ENCODE peak calls at places on chromosomes 6 and 20, in six cellular contexts. C is stimulated activated CD4-positive, alpha-beta T cell treated with anti-CD3 and anti-CD28 coated beads, TNF-alpha, amount 100 ng/mL, for 48 hours; S is HTR-8/SVneo; R is psoas muscle; K is choroid plexus epithelial cell; Z is KBM-7. G is an unnamed sample.
A peak's percentile ranks its signal among the peaks of the same experiment; 100 is the strongest.

GRCh38 chr20:24762371-24762770 is 186.7 kb upstream of the CST7 start:
- DNase-seq in C (no peak), S (no peak), R (no peak), K (no peak), Z (no peak), G (no peak)

GRCh38 chr6:28816909-28817807 is 106.6 kb downstream of the TRIM27 start:
- DNase-seq in C (no peak), S (no peak), R (no peak), K (peak; percentile 76), Z (peak; percentile 94), G (peak; percentile 18)

GRCh38 chr6:36641543-36641942 is 37.0 kb upstream of the CDKN1A start:
- DNase-seq in C (no peak), S (no peak), R (no peak), K (no peak), Z (no peak), G (no peak)

GRCh38 chr6:90103056-90103793 is 193.4 kb downstream of the BACH2 start:
- DNase-seq in C (peak; percentile 19), S (no peak), R (no peak), K (peak; percentile 29), Z (no peak), G (peak; percentile 69)

GRCh38 chr20:59000326-59000725 is 6.7 kb downstream of the CTSZ start:
- DNase-seq in C (no peak), S (no peak), R (peak; percentile 28), K (no peak), Z (no peak), G (no peak)

GRCh38 chr20:32902456-32903420 is 44.0 kb downstream of the EFCAB8 start:
- DNase-seq in C (peak; percentile 49), S (peak; percentile 87), R (peak; percentile 68), K (peak; percentile 64), Z (peak; percentile 67), G (no peak)

GRCh38 chr6:2524090-2524489 is 226.6 kb downstream of the MYLK4 start:
- DNase-seq in C (no peak), S (no peak), R (no peak), K (no peak), Z (peak; percentile 41), G (no peak)

GRCh38 chr6:170176621-170177382 is 114.1 kb downstream of the DLL1 start:
- DNase-seq in C (no peak), S (no peak), R (no peak), K (no peak), Z (no peak), G (peak; percentile 51)

GRCh38 chr6:169984181-169985120 is 233.0 kb downstream of the ERMARD start:
- DNase-seq in C (no peak), S (no peak), R (peak; percentile 35), K (no peak), Z (no peak), G (peak; percentile 81)

G was measured in DMS153.